ENCODE peak calls at places on chromosomes 3 and 15, in nine cellular contexts. X, K, S, D, P, J, O, N and L are unnamed samples.

GRCh38 chr3:50523170-50523865 is 19.9 kb upstream of the CACNA2D2 start:
- DNase-seq in X (no peak), O (no peak), N (peak; percentile 78), P (no peak), D (no peak), J (no peak), S (no peak), K (no peak), L (no peak)

GRCh38 chr3:141802316-141803077 is 39.3 kb downstream of the GRK7 start:
- DNase-seq in O (no peak), P (no peak), S (no peak), J (no peak), D (no peak), K (no peak), N (no peak), X (no peak), L (no peak)

GRCh38 chr3:156812521-156813335 is 13.4 kb upstream of the LEKR1 start:
- DNase-seq in X (peak; percentile 77), D (no peak), S (peak; percentile 9), P (no peak), N (peak; percentile 77), J (peak; percentile 27), O (no peak), K (peak; percentile 59), L (no peak)

GRCh38 chr15:73982251-73982962 is 9.7 kb downstream of the STOML1 start:
- DNase-seq in S (no peak), O (no peak), D (peak; percentile 92), K (peak; percentile 52), N (no peak), P (peak; percentile 57), J (no peak), X (no peak), L (peak; percentile 86)

GRCh38 chr15:64348455-64348854 is 7.5 kb downstream of the CSNK1G1 start:
- DNase-seq in K (no peak), X (no peak), S (no peak), N (peak; percentile 50), P (no peak), J (no peak), O (no peak), D (no peak), L (no peak)

GRCh38 chr3:126849768-126850167 is 133.1 kb upstream of the PLXNA1 start:
- DNase-seq in J (no peak), X (no peak), O (no peak), D (peak; percentile 44), K (peak; percentile 24), N (no peak), P (no peak), S (no peak), L (no peak)

GRCh38 chr3:177147790-177148189 is 49.5 kb downstream of the TBL1XR1 start:
- DNase-seq in X (no peak), S (no peak), N (no peak), O (no peak), J (no peak), P (no peak), K (no peak), D (no peak), L (no peak)

GRCh38 chr3:184338538-184338945 is 1.1 kb downstream of the FAM131A start:
- DNase-seq in J (peak; percentile 98), D (peak; percentile 91), P (peak; percentile 84), S (peak; percentile 98), K (peak; percentile 51), N (peak; percentile 99), X (no peak), O (peak; percentile 82), L (peak; percentile 91)